ENCODE peak calls at places on chromosomes 4 and X, in four cellular contexts. V, T, Q and W are unnamed samples.

GRCh38 chr4:156800463-156800862 is 171.1 kb downstream of the PDGFC start:
- DNase-seq in V (no peak), T (no peak), Q (no peak), W (no peak)

GRCh38 chr4:32789026-32789608 is 2068.9 kb downstream of the PCDH7 start:
- DNase-seq in V (no peak), T (peak; percentile 57), Q (no peak), W (peak; percentile 66)

GRCh38 chr4:123597586-123597985 is 201.0 kb downstream of the SPRY1 start:
- DNase-seq in V (peak; percentile 9), T (peak; percentile 83), Q (no peak), W (peak; percentile 13)

GRCh38 chrX:12865359-12865758 is 1.5 kb upstream of the TLR7 start:
- DNase-seq in V (peak; percentile 3), T (no peak), Q (no peak), W (no peak)

GRCh38 chrX:19156223-19156622 is 34.0 kb upstream of the ADGRG2 start:
- DNase-seq in V (no peak), T (no peak), Q (peak; percentile 20), W (no peak)

GRCh38 chrX:43758044-43758443 is 101.9 kb downstream of the MAOA start:
- DNase-seq in V (no peak), T (no peak), Q (no peak), W (no peak)

GRCh38 chr4:58522765-58523382 is 1412.7 kb upstream of the IGFBP7 start:
- DNase-seq in V (no peak), T (no peak), Q (no peak), W (no peak)

GRCh38 chrX:154020500-154021115 is 906 bp upstream of the IRAK1 start:
- DNase-seq in V (no peak), T (no peak), Q (no peak), W (no peak)

GRCh38 chrX:45749375-45749774 is 548.7 kb upstream of the DIPK2B start:
- DNase-seq in V (no peak), T (no peak), Q (no peak), W (no peak)